ENCODE peak calls at places on chromosomes 1 and 21, in four cellular contexts. U is left ventricle myocardium inferior, V is esophagus squamous epithelium, C is adrenal gland. E is an unnamed sample.

GRCh38 chr1:53826367-53826766 is 11.7 kb downstream of the NDC1 start:
- DNase-seq in U (no peak), V (no peak), C (no peak), E (no peak)

GRCh38 chr1:182395911-182396310 is 4.3 kb upstream of the GLUL start:
- DNase-seq in U (no peak), V (no peak), C (no peak), E (no peak)

GRCh38 chr21:25107708-25108107 is 499.6 kb downstream of the MRPL39 start:
- DNase-seq in U (no peak), V (no peak), C (no peak), E (no peak)

GRCh38 chr1:19067187-19067911 is 110.9 kb upstream of the IFFO2 start:
- DNase-seq in U (no peak), V (no peak), C (no peak), E (no peak)

GRCh38 chr1:176987016-176987415 is 177.5 kb downstream of the ASTN1 start:
- DNase-seq in U (no peak), V (no peak), C (no peak), E (no peak)

GRCh38 chr1:161730050-161730564 is 8.8 kb downstream of the FCRLB start:
- DNase-seq in U (no peak), V (no peak), C (no peak), E (no peak)

GRCh38 chr1:50268049-50268448 is 155.2 kb downstream of the DMRTA2 start:
- DNase-seq in U (no peak), V (no peak), C (no peak), E (no peak)

GRCh38 chr1:12577020-12577419 is 41.0 kb downstream of the DHRS3 start:
- DNase-seq in U (no peak), V (no peak), C (no peak), E (no peak)

GRCh38 chr1:151282883-151283725 is 1.0 kb downstream of the ZNF687 start:
- DNase-seq in U (peak; percentile 33), V (no peak), C (peak; percentile 64), E (peak; percentile 49)

GRCh38 chr1:8494681-8495080 is 176.8 kb downstream of the SLC45A1 start:
- DNase-seq in U (no peak), V (no peak), C (no peak), E (no peak)

GRCh38 chr21:38661296-38662223 is 144.2 kb upstream of the ETS2 start:
- DNase-seq in U (peak; percentile 20), V (no peak), C (peak; percentile 24), E (peak; percentile 17)

GRCh38 chr1:95742591-95743089 is 508.6 kb downstream of the RWDD3 start:
- DNase-seq in U (peak; percentile 21), V (no peak), C (no peak), E (no peak)

GRCh38 chr1:44616991-44617702 is 57.1 kb downstream of the TMEM53 start:
- DNase-seq in U (no peak), V (no peak), C (no peak), E (peak; percentile 59)

GRCh38 chr1:101460709-101461108 is 223.9 kb downstream of the S1PR1 start:
- DNase-seq in U (no peak), V (no peak), C (no peak), E (no peak)

GRCh38 chr1:109687641-109688499 is at the start of gene GSTM1:
- DNase-seq in U (no peak), V (no peak), C (peak; percentile 78), E (no peak)

GRCh38 chr1:30471307-30471706 is 252.1 kb downstream of the MATN1 start:
- DNase-seq in U (no peak), V (no peak), C (no peak), E (no peak)

GRCh38 chr1:189605236-189605635 is 872.4 kb downstream of the BRINP3 start:
- DNase-seq in U (no peak), V (no peak), C (no peak), E (no peak)

GRCh38 chr1:13651279-13651678 is 48.7 kb upstream of the PRDM2 start:
- DNase-seq in U (no peak), V (no peak), C (no peak), E (no peak)

GRCh38 chr1:93716163-93716562 is 34.5 kb upstream of the BCAR3 start:
- DNase-seq in U (no peak), V (no peak), C (no peak), E (no peak)

GRCh38 chr21:42663200-42663483 is 9.7 kb downstream of the PDE9A start:
- DNase-seq in U (no peak), V (no peak), C (no peak), E (no peak)

GRCh38 chr1:41433501-41433900 is 51.0 kb downstream of the EDN2 start:
- DNase-seq in U (no peak), V (no peak), C (no peak), E (no peak)

GRCh38 chr1:243343970-243344749 is 88.3 kb downstream of the SDCCAG8 start:
- DNase-seq in U (no peak), V (no peak), C (no peak), E (no peak)

GRCh38 chr1:67312630-67313029 is 5.0 kb downstream of the IL12RB2 start:
- DNase-seq in U (no peak), V (no peak), C (no peak), E (no peak)

GRCh38 chr21:14657241-14658008 is 111.3 kb upstream of the SAMSN1 start:
- DNase-seq in U (no peak), V (no peak), C (no peak), E (no peak)

GRCh38 chr1:196933531-196934189 is 9.9 kb upstream of the CFHR2 start:
- DNase-seq in U (no peak), V (no peak), C (no peak), E (no peak)

GRCh38 chr1:64505232-64505943 is 35.5 kb downstream of the CACHD1 start:
- DNase-seq in U (peak; percentile 42), V (no peak), C (peak; percentile 70), E (peak; percentile 40)

GRCh38 chr1:162627662-162628296 is 4.5 kb upstream of the DDR2 start:
- DNase-seq in U (no peak), V (no peak), C (no peak), E (no peak)

GRCh38 chr1:235910357-235911299 is 43.9 kb upstream of the LYST start:
- DNase-seq in U (no peak), V (no peak), C (peak; percentile 68), E (peak; percentile 53)

GRCh38 chr21:33541105-33541711 is 709 bp downstream of the GART start:
- DNase-seq in U (no peak), V (no peak), C (no peak), E (no peak)

GRCh38 chr21:45880097-45881068 is 101.2 kb upstream of the COL6A1 start:
- DNase-seq in U (peak; percentile 60), V (no peak), C (peak; percentile 68), E (peak; percentile 66)

DNA sequence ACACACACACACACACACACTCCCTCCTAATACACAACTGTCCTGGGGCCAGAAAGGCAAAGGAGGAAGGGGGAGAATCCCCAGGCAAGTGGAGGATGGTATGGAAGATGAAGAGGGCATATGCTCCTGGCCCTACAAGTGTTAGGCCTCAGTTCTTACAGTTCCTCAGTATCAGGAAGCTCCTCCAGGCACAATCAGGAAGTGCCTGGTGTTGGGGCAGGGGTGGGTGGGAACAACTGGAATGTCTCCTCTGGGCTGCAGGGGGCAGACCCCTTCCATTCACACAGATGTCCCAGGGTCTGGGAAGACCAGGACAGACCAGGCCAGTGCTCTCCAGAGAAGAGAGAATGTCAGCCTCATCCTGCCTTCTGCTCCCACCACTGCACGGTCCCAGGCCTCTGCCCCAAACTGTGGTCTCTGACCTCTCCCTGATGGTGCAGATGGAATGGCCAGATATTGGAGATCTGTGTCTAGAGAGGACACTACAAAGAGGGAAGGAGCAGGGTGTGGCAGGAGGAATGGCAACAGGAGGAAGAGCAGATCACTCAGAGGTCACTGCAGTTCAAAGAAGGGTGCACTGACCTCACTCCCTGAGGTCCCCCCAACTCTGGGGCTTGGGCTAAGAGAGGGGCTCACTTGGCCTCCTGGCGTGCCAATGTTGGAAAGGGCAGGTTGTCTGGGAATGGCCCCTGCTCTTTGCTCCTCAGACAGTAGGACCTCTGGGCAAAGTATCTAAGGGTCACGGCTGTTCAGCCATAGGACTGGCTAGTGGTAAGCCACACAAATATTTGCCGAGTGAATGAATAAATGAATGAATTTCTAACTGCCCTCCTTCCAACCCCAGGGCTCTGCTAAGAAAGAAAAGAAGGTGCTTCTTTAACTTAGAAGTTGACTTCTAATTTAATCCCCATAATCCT is 2.5 kb upstream of the DENND2D start:
- DNase-seq in U (no peak), V (no peak), C (no peak), E (no peak)
- H3K27ac ChIP-seq in U (no peak overlapping the region), V (peak overlapping the region; percentile 93), C (peak overlapping the region; percentile 57), E (no peak overlapping the region)

DNA sequence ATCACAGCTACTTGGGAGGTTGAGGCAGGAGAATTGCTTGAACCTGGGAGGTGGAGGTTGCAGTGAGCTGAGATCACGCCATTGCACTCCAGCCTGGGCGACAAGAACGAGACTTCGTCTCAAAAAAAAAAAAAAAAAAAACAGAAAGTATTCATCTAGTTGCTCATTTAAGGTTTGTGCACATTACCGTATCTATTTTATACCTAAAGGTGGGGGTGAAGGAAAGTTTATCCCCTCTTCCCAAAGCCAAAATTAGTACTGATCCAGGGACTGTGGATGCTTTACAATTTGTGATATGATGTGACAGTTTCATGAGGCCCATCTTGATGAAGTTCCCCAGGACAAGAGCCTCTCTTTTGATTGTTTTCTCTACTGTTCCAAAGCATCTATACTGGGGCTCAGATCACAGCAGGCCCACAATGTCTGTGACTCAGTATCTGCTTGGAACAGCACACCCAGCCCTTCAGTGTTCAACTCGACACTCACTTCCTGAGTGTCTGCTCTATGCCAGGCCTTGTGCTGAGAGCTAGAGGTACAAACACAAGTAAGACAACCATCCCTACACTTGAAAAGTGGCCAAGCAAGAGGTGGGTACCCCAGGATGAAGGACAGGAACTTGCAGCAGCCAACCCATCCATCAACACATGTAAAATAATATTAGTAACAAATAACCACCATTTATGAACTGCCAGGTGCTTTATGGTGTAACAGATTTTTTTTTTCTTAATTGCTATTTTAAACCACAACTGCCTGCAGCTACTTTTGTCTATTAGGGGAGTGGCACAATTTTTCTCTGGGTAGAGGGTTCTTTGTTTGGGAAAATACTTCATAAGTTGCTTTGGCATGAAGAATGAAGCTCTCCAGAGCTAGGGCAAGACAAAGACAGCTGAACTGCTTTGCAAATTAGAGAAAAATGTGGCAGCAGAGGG is 29.0 kb upstream of the KHDRBS1 start:
- DNase-seq in U (no peak), V (no peak), C (no peak), E (no peak)
- H3K4me3 ChIP-seq in U (no peak overlapping the region), V (no peak overlapping the region), C (no peak overlapping the region), E (no peak overlapping the region)

GRCh38 chr1:5829414-5829813 is 162.8 kb downstream of the NPHP4 start:
- DNase-seq in U (no peak), V (no peak), C (no peak), E (no peak)
- H3K27me3 ChIP-seq in U (peaks cover 66% of the 10 kb centered on the region), V (no peaks in the 10 kb centered on the region), C (peaks cover 5% of the 10 kb centered on the region), E (peaks cover 3% of the 10 kb centered on the region)

DNA sequence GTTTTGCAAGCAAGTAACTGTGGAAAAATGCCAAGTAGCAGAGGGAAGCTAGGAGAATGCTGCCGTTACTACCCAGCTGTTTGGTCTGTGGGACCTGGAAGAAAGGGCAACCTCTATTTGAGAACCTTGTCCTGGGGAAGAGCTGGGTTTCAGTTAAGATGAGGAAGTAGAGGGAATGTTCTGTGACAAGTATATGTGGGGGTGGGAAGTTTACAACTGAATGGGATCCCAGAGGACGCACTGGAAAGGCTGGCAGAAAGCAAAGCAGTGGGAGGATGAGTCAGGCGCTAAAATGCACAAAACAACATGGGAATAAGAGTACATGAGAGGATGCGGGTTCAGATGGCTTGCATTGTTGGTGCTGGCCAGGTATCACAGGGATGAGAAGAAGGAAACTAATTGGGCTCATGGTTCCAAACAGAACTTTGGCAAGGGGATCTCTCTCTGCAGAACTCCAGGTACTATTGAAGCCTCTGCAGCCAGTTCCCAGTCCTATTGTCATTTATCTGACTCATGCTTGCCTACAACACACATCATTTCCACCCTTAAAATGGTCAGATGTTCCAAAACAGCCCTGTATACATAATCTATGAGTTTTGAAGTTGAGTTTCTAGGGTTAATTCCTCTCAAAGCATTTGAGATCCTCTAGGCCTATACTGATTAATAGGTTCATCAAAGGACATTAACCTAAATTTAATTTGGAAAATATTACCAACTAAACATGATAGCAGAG is 88.5 kb upstream of the VAV3 start:
- DNase-seq in U (no peak), V (no peak), C (no peak), E (no peak)
- H3K27ac ChIP-seq in U (no peak overlapping the region), V (no peak overlapping the region), C (no peak overlapping the region), E (no peak overlapping the region)

GRCh38 chr1:233615571-233615970 is 1.7 kb downstream of the KCNK1 start:
- DNase-seq in U (no peak), V (no peak), C (no peak), E (no peak)
- H3K4me3 ChIP-seq in U (peak overlapping the region; percentile 77), V (peak overlapping the region; percentile 82), C (no peak overlapping the region), E (peak overlapping the region; percentile 65)

E was measured in uterus.